ENCODE peak calls at places on chromosomes 2 and 18, in six cellular contexts. Y is AG04450, D is transverse colon, S is Panc1, P is aorta, U is right lobe of liver. E is an unnamed sample.

GRCh38 chr2:181319291-181319690 is 137.9 kb upstream of the ITGA4 start:
- DNase-seq in Y (no peak), D (no peak), S (no peak), P (no peak), U (no peak), E (no peak)

GRCh38 chr2:202278944-202279343 is 13.4 kb downstream of the NOP58 start:
- DNase-seq in Y (no peak), D (no peak), S (no peak), P (no peak), U (no peak), E (no peak)

GRCh38 chr2:219350938-219351280 is 18.4 kb upstream of the RESP18 start:
- DNase-seq in Y (no peak), D (no peak), S (no peak), P (no peak), U (no peak), E (no peak)

GRCh38 chr2:96144481-96145027 is 686 bp downstream of the DUSP2 start:
- DNase-seq in Y (no peak), D (peak; percentile 52), S (no peak), P (peak; percentile 66), U (peak; percentile 49), E (no peak)

GRCh38 chr2:172380436-172381274 is 46.7 kb upstream of the ITGA6 start:
- DNase-seq in Y (no peak), D (no peak), S (no peak), P (no peak), U (peak; percentile 29), E (no peak)

GRCh38 chr18:3135536-3135935 is 84.2 kb downstream of the MYOM1 start:
- DNase-seq in Y (no peak), D (no peak), S (no peak), P (no peak), U (no peak), E (no peak)

GRCh38 chr2:45943231-45944044 is 292.0 kb downstream of the PRKCE start:
- DNase-seq in Y (no peak), D (no peak), S (no peak), P (no peak), U (no peak), E (no peak)

GRCh38 chr2:148552675-148553331 is 91.7 kb upstream of the EPC2 start:
- DNase-seq in Y (no peak), D (no peak), S (no peak), P (no peak), U (no peak), E (no peak)

GRCh38 chr2:38377501-38378258 is 607 bp upstream of the ATL2 start:
- DNase-seq in Y (peak; percentile 54), D (no peak), S (peak; percentile 25), P (no peak), U (no peak), E (peak; percentile 34)

GRCh38 chr2:156125018-156125417 is 207.5 kb downstream of the NR4A2 start:
- DNase-seq in Y (no peak), D (no peak), S (no peak), P (no peak), U (no peak), E (no peak)

GRCh38 chr2:144252694-144253093 is 267.2 kb downstream of the ZEB2 start:
- DNase-seq in Y (no peak), D (no peak), S (no peak), P (no peak), U (no peak), E (no peak)

GRCh38 chr2:144256996-144257707 is 262.8 kb downstream of the ZEB2 start:
- DNase-seq in Y (no peak), D (no peak), S (no peak), P (no peak), U (no peak), E (no peak)

GRCh38 chr2:144254342-144255235 is 265.3 kb downstream of the ZEB2 start:
- DNase-seq in Y (no peak), D (no peak), S (no peak), P (no peak), U (no peak), E (no peak)

GRCh38 chr2:144258154-144258553 is 261.8 kb downstream of the ZEB2 start:
- DNase-seq in Y (no peak), D (no peak), S (no peak), P (no peak), U (no peak), E (no peak)

DNA sequence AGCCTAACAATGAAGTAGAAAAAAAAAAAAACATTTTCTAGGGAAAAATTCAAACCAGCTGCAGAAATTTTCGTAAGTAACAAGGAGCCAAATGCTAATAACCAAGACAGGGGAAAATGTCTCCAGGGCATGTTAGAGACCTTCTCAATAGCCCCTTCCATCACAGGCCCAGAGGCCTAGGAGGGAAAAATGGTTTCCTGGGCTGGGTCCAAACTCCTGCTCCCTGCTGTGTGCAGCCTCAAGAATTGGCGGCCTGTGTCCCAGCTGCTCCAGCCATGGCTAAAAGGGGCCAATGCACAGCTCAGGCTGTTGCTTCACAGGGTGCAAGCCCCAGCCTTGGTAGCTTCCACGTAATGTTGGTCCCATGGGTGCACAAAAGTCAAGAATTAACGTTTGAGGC is 266.2 kb downstream of the ZEB2 start:
- DNase-seq in Y (no peak), D (no peak), S (no peak), P (no peak), U (no peak), E (no peak)
- H3K9me3 ChIP-seq in Y (peaks cover 16% of the 10 kb centered on the region), D (peaks cover 38% of the 10 kb centered on the region), S (peaks cover 5% of the 10 kb centered on the region), P (no peaks in the 10 kb centered on the region), U (no peaks in the 10 kb centered on the region), E (peaks cover 12% of the 10 kb centered on the region)

GRCh38 chr2:31693882-31694281 is 113.1 kb upstream of the SRD5A2 start:
- DNase-seq in Y (no peak), D (no peak), S (no peak), P (no peak), U (no peak), E (no peak)
- H3K9me3 ChIP-seq in Y (peaks cover 28% of the 10 kb centered on the region), D (peaks cover 40% of the 10 kb centered on the region), S (no peaks in the 10 kb centered on the region), P (peaks cover 26% of the 10 kb centered on the region), U (peaks cover 11% of the 10 kb centered on the region), E (peaks cover 32% of the 10 kb centered on the region)

GRCh38 chr2:153532160-153532559 is 53.6 kb upstream of the RPRM start:
- DNase-seq in Y (no peak), D (no peak), S (no peak), P (no peak), U (no peak), E (no peak)
- H3K9me3 ChIP-seq in Y (peaks cover 7% of the 10 kb centered on the region), D (no peaks in the 10 kb centered on the region), S (no peaks in the 10 kb centered on the region), P (no peaks in the 10 kb centered on the region), U (no peaks in the 10 kb centered on the region), E (no peaks in the 10 kb centered on the region)

GRCh38 chr18:7390731-7391492 is 160.0 kb downstream of the LRRC30 start:
- DNase-seq in Y (no peak), D (no peak), S (no peak), P (no peak), U (no peak), E (no peak)

GRCh38 chr18:7395566-7395965 is 164.7 kb downstream of the LRRC30 start:
- DNase-seq in Y (no peak), D (no peak), S (no peak), P (no peak), U (no peak), E (no peak)

GRCh38 chr18:7388752-7389151 is 157.9 kb downstream of the LRRC30 start:
- DNase-seq in Y (no peak), D (no peak), S (no peak), P (no peak), U (no peak), E (no peak)

GRCh38 chr18:7394041-7394440 is 163.2 kb downstream of the LRRC30 start:
- DNase-seq in Y (no peak), D (no peak), S (no peak), P (no peak), U (no peak), E (no peak)

GRCh38 chr18:7393080-7393479 is 162.2 kb downstream of the LRRC30 start:
- DNase-seq in Y (no peak), D (no peak), S (no peak), P (no peak), U (no peak), E (no peak)
- H3K9me3 ChIP-seq in Y (peaks cover 4% of the 10 kb centered on the region), D (no peaks in the 10 kb centered on the region), S (no peaks in the 10 kb centered on the region), P (no peaks in the 10 kb centered on the region), U (no peaks in the 10 kb centered on the region), E (no peaks in the 10 kb centered on the region)

GRCh38 chr18:64271975-64272659 is 123.2 kb upstream of the LINC00305 start:
- DNase-seq in Y (no peak), D (no peak), S (no peak), P (no peak), U (peak; percentile 50), E (no peak)

GRCh38 chr18:64275593-64276309 is 126.9 kb upstream of the LINC00305 start:
- DNase-seq in Y (no peak), D (no peak), S (no peak), P (no peak), U (no peak), E (no peak)

GRCh38 chr18:64276736-64277135 is 127.8 kb upstream of the LINC00305 start:
- DNase-seq in Y (no peak), D (no peak), S (no peak), P (no peak), U (peak; percentile 34), E (no peak)

GRCh38 chr18:64271264-64271663 is 122.4 kb upstream of the LINC00305 start:
- DNase-seq in Y (no peak), D (no peak), S (no peak), P (no peak), U (peak; percentile 42), E (no peak)

GRCh38 chr18:64273724-64274123 is 124.8 kb upstream of the LINC00305 start:
- DNase-seq in Y (no peak), D (no peak), S (no peak), P (no peak), U (no peak), E (no peak)
- H3K9me3 ChIP-seq in Y (peaks cover 23% of the 10 kb centered on the region), D (no peaks in the 10 kb centered on the region), S (no peaks in the 10 kb centered on the region), P (no peaks in the 10 kb centered on the region), U (no peaks in the 10 kb centered on the region), E (no peaks in the 10 kb centered on the region)

DNA sequence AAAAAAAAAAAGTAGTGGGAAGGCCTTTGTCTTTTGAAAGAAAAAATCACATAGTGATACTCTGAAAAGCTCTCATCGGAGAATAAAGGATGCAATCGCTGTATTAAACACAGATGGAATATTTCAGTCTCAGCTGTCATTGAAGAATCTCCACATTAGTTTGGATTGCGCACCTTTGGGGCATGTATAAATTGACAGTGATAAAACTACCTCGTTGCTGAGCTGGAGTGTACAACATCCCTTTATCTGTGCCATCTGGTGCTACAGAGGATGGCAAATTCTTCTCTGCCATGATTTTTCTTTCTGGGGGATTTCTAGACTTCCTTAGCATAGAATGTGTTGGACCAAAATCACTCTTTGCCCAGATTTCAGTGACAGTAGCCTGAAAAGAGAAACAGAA is 185.3 kb downstream of the PARD3B start:
- DNase-seq in Y (no peak), D (no peak), S (no peak), P (no peak), U (no peak), E (no peak)
- H3K9me3 ChIP-seq in Y (no peaks in the 10 kb centered on the region), D (no peaks in the 10 kb centered on the region), S (no peaks in the 10 kb centered on the region), P (no peaks in the 10 kb centered on the region), U (no peaks in the 10 kb centered on the region), E (no peaks in the 10 kb centered on the region)

GRCh38 chr2:120654383-120655134 is 81.1 kb upstream of the GLI2 start:
- DNase-seq in Y (no peak), D (no peak), S (no peak), P (no peak), U (no peak), E (no peak)
- H3K9me3 ChIP-seq in Y (peaks cover 38% of the 10 kb centered on the region), D (peaks cover 9% of the 10 kb centered on the region), S (peaks cover 15% of the 10 kb centered on the region), P (peaks cover 8% of the 10 kb centered on the region), U (no peaks in the 10 kb centered on the region), E (peaks cover 4% of the 10 kb centered on the region)

GRCh38 chr2:103738108-103738507 is 976.3 kb downstream of the TMEM182 start:
- DNase-seq in Y (no peak), D (no peak), S (no peak), P (no peak), U (no peak), E (no peak)
- H3K9me3 ChIP-seq in Y (peaks cover 27% of the 10 kb centered on the region), D (peaks cover 6% of the 10 kb centered on the region), S (peaks cover 6% of the 10 kb centered on the region), P (peaks cover 10% of the 10 kb centered on the region), U (no peaks in the 10 kb centered on the region), E (no peaks in the 10 kb centered on the region)

GRCh38 chr2:239596298-239596697 is 195.5 kb upstream of the HDAC4 start:
- DNase-seq in Y (no peak), D (no peak), S (no peak), P (no peak), U (no peak), E (no peak)
- H3K9me3 ChIP-seq in Y (peaks cover 82% of the 10 kb centered on the region), D (no peaks in the 10 kb centered on the region), S (no peaks in the 10 kb centered on the region), P (no peaks in the 10 kb centered on the region), U (no peaks in the 10 kb centered on the region), E (peaks cover 3% of the 10 kb centered on the region)